ENCODE peak calls at places on chromosomes 1 and 21, in five cellular contexts. One of them, this sample, is unnamed.

GRCh38 chr21:42678118-42678430 is 24.7 kb downstream of the PDE9A start:
- DNase-seq in GM23338: no peak
- DNase-seq in hepatocyte: no peak
- DNase-seq in Karpas-422: no peak
- DNase-seq in neuronal stem cell: no peak
- DNase-seq in this sample: no peak

GRCh38 chr1:55981015-55981635 is 598.2 kb downstream of the PLPP3 start:
- DNase-seq in GM23338: no peak
- DNase-seq in hepatocyte: no peak
- DNase-seq in Karpas-422: no peak
- DNase-seq in neuronal stem cell: no peak
- DNase-seq in this sample: no peak

GRCh38 chr1:230381564-230381963 is 44.6 kb downstream of the PGBD5 start:
- DNase-seq in GM23338: no peak
- DNase-seq in hepatocyte: no peak
- DNase-seq in Karpas-422: no peak
- DNase-seq in neuronal stem cell: no peak
- DNase-seq in this sample: no peak

GRCh38 chr21:41827951-41828883 is 50.9 kb downstream of the PRDM15 start:
- DNase-seq in GM23338: no peak
- DNase-seq in hepatocyte: no peak
- DNase-seq in Karpas-422: no peak
- DNase-seq in neuronal stem cell: no peak
- DNase-seq in this sample: no peak

GRCh38 chr1:3022976-3023375 is 1.7 kb downstream of the ACTRT2 start:
- DNase-seq in GM23338: no peak
- DNase-seq in hepatocyte: no peak
- DNase-seq in Karpas-422: no peak
- DNase-seq in neuronal stem cell: no peak
- DNase-seq in this sample: no peak

GRCh38 chr1:91282695-91283420 is 121.8 kb downstream of the HFM1 start:
- DNase-seq in GM23338: peak; percentile 91
- DNase-seq in hepatocyte: peak; percentile 77
- DNase-seq in Karpas-422: peak; percentile 81
- DNase-seq in neuronal stem cell: peak; percentile 69
- DNase-seq in this sample: peak; percentile 65

GRCh38 chr1:212290608-212291007 is 5.4 kb downstream of the PPP2R5A start:
- DNase-seq in GM23338: no peak
- DNase-seq in hepatocyte: no peak
- DNase-seq in Karpas-422: no peak
- DNase-seq in neuronal stem cell: no peak
- DNase-seq in this sample: no peak

GRCh38 chr1:84164156-84164555 is 20.1 kb downstream of the PRKACB start:
- DNase-seq in GM23338: no peak
- DNase-seq in hepatocyte: no peak
- DNase-seq in Karpas-422: no peak
- DNase-seq in neuronal stem cell: no peak
- DNase-seq in this sample: no peak

GRCh38 chr1:32967863-32968571 is 3.4 kb upstream of the RNF19B start:
- DNase-seq in GM23338: no peak
- DNase-seq in hepatocyte: no peak
- DNase-seq in Karpas-422: no peak
- DNase-seq in neuronal stem cell: no peak
- DNase-seq in this sample: no peak

GRCh38 chr1:202501281-202501680 is 152.8 kb downstream of the PPP1R12B start:
- DNase-seq in GM23338: peak; percentile 28
- DNase-seq in hepatocyte: peak; percentile 23
- DNase-seq in Karpas-422: peak; percentile 41
- DNase-seq in neuronal stem cell: peak; percentile 8
- DNase-seq in this sample: peak; percentile 39

GRCh38 chr1:59520194-59520593 is 223.3 kb downstream of the FGGY start:
- DNase-seq in GM23338: no peak
- DNase-seq in hepatocyte: no peak
- DNase-seq in Karpas-422: no peak
- DNase-seq in neuronal stem cell: no peak
- DNase-seq in this sample: no peak

GRCh38 chr1:52032124-52032784 is 1.4 kb downstream of the KTI12 start:
- DNase-seq in GM23338: no peak
- DNase-seq in hepatocyte: no peak
- DNase-seq in Karpas-422: peak; percentile 46
- DNase-seq in neuronal stem cell: no peak
- DNase-seq in this sample: peak; percentile 37
- H2AFZ ChIP-seq in GM23338: peak overlapping the region; percentile 50
- H2AFZ ChIP-seq in hepatocyte: peak overlapping the region; percentile 88
- H2AFZ ChIP-seq in Karpas-422: no peak overlapping the region
- H2AFZ ChIP-seq in neuronal stem cell: no peak overlapping the region
- H2AFZ ChIP-seq in this sample: no peak overlapping the region

GRCh38 chr1:48967318-48967717 is 190.6 kb upstream of the BEND5 start:
- DNase-seq in GM23338: no peak
- DNase-seq in hepatocyte: no peak
- DNase-seq in Karpas-422: no peak
- DNase-seq in neuronal stem cell: no peak
- DNase-seq in this sample: no peak

DNA sequence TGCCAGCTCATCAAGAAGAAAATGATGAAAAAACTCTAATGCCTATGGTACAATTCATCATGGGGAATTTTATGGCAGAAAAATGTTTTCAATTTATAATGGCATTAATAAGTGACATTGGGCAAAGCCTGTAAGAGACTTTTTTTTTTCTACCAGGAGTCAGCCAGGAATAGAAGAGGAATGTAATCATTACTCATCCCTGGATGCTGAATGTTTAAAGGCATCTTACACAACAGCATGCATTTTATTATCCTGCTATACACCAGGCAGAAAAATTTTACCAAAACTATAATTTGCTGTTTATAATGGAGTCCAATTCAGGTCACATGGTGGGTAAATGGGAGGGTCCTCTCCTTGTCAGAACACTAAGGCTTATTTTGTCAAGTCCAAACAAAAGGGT is 189.9 kb upstream of the BEND5 start:
- DNase-seq in GM23338: no peak
- DNase-seq in hepatocyte: no peak
- DNase-seq in Karpas-422: no peak
- DNase-seq in neuronal stem cell: no peak
- DNase-seq in this sample: no peak
- H2AFZ ChIP-seq in GM23338: no peak overlapping the region
- H2AFZ ChIP-seq in hepatocyte: no peak overlapping the region
- H2AFZ ChIP-seq in Karpas-422: no peak overlapping the region
- H2AFZ ChIP-seq in neuronal stem cell: no peak overlapping the region
- H2AFZ ChIP-seq in this sample: no peak overlapping the region

GRCh38 chr1:92843429-92844352 is 11.9 kb downstream of the RPL5 start:
- DNase-seq in GM23338: no peak
- DNase-seq in hepatocyte: no peak
- DNase-seq in Karpas-422: peak; percentile 48
- DNase-seq in neuronal stem cell: no peak
- DNase-seq in this sample: no peak

GRCh38 chr1:92843046-92843423 is 11.2 kb downstream of the RPL5 start:
- DNase-seq in GM23338: no peak
- DNase-seq in hepatocyte: no peak
- DNase-seq in Karpas-422: peak; percentile 45
- DNase-seq in neuronal stem cell: no peak
- DNase-seq in this sample: no peak

GRCh38 chr1:92845908-92846307 is 14.1 kb downstream of the RPL5 start:
- DNase-seq in GM23338: no peak
- DNase-seq in hepatocyte: no peak
- DNase-seq in Karpas-422: no peak
- DNase-seq in neuronal stem cell: no peak
- DNase-seq in this sample: no peak

GRCh38 chr1:92842082-92843045 is 10.5 kb downstream of the RPL5 start:
- DNase-seq in GM23338: no peak
- DNase-seq in hepatocyte: no peak
- DNase-seq in Karpas-422: peak; percentile 46
- DNase-seq in neuronal stem cell: no peak
- DNase-seq in this sample: no peak

DNA sequence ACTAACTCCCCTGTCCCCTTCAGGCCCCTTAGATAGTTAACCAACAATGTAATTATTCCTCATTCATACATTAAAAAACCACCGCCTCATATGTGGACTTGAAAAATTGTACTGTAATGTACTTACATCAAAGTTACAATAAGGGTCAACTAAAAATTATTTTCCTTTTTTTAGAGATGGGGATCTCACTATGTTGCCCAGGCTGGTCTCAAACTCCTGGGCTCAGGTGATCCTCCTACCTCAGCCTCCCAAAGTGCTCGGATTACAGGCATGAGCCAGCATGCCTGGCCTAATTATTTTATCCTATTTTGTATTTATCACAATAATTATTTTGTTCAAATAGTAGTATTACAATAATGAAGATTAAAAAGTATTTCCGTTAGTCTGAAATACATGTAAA is 12.6 kb downstream of the RPL5 start:
- DNase-seq in GM23338: no peak
- DNase-seq in hepatocyte: no peak
- DNase-seq in Karpas-422: no peak
- DNase-seq in neuronal stem cell: no peak
- DNase-seq in this sample: no peak
- H2AFZ ChIP-seq in GM23338: no peak overlapping the region
- H2AFZ ChIP-seq in hepatocyte: no peak overlapping the region
- H2AFZ ChIP-seq in Karpas-422: no peak overlapping the region
- H2AFZ ChIP-seq in neuronal stem cell: no peak overlapping the region
- H2AFZ ChIP-seq in this sample: no peak overlapping the region

DNA sequence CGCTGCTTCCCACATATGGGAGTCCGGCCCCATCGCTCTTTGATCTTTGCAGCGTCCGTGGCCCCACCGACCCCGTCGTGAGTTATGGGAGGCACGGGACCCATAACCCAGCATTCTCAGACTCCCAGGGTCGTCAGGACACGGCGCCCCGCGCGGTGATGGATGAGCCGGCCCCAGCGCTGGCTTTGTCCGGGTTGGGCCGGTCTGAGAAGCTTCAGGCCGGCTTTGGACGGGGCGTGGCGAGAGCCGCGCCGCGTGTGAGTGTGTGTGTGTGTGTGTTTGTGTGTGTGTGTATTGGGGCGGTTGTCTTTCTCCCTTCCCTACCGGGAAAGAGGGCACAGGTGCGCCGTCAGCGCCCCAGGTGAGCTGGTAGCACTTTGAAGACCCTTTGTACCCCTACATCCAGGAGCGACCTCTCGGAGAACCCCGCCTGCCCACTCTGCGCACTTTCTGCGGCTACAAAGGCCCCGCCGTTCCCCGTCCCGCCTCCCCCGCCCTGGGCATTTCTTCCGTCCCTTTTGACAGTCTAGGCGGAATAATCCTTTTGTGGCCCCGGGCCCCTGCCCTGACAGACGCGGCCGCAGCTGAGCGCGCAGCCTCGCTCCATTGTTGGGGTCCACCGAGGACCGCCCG is 725 bp upstream of the DRAXIN start:
- DNase-seq in GM23338: peak; percentile 76
- DNase-seq in hepatocyte: peak; percentile 72
- DNase-seq in Karpas-422: no peak
- DNase-seq in neuronal stem cell: no peak
- DNase-seq in this sample: no peak
- H2AFZ ChIP-seq in GM23338: no peak overlapping the region
- H2AFZ ChIP-seq in hepatocyte: peak overlapping the region; percentile 60
- H2AFZ ChIP-seq in Karpas-422: no peak overlapping the region
- H2AFZ ChIP-seq in neuronal stem cell: peak overlapping the region; percentile 80
- H2AFZ ChIP-seq in this sample: no peak overlapping the region

DNA sequence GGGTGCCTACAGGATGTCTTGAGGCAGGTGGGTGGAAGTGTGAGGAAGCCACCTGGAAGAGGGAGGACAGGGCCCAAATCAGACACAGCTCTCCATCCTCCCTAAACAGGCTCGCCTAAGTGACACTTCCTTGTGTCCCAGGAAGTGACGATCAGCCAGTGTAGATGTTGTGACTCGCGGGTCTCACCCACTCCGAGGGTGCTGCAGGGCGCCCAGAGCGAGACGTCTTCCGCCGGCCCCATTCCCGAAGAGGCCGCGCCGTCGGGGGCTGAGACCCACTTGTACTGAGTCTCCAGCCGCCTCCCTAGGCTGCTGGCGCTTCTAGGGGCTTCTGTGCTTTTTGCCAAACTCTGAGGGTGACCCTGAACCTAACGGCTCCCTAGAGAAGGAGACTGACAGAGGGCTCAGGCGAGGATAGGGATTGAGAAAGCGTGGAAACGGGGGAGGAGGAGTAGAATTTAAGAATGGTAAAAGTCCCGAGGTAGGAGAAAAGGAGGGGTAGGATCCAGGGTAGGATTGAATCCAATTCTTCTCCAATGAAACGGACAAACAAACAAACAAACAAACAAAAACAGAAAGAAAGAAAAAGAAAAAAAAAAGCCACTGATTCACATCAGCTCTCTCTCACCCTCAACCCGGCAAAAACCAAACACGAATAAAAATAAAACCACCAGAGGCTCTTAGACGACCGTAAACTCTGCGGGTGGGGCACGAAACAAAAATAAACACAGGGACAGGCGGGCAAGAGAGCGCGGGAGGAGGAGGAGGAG is 472 bp upstream of the MARK1 start:
- DNase-seq in GM23338: peak; percentile 46
- DNase-seq in hepatocyte: peak; percentile 28
- DNase-seq in Karpas-422: no peak
- DNase-seq in neuronal stem cell: peak; percentile 18
- DNase-seq in this sample: no peak
- H2AFZ ChIP-seq in GM23338: peak overlapping the region; percentile 91
- H2AFZ ChIP-seq in hepatocyte: peak overlapping the region; percentile 93
- H2AFZ ChIP-seq in Karpas-422: peak overlapping the region; percentile 3
- H2AFZ ChIP-seq in neuronal stem cell: peak overlapping the region; percentile 97
- H2AFZ ChIP-seq in this sample: peak overlapping the region; percentile 87

GRCh38 chr1:8373547-8374270 is 55.8 kb downstream of the SLC45A1 start:
- DNase-seq in GM23338: peak; percentile 40
- DNase-seq in hepatocyte: peak; percentile 70
- DNase-seq in Karpas-422: no peak
- DNase-seq in neuronal stem cell: peak; percentile 42
- DNase-seq in this sample: no peak
- H2AFZ ChIP-seq in GM23338: no peak overlapping the region
- H2AFZ ChIP-seq in hepatocyte: no peak overlapping the region
- H2AFZ ChIP-seq in Karpas-422: no peak overlapping the region
- H2AFZ ChIP-seq in neuronal stem cell: no peak overlapping the region
- H2AFZ ChIP-seq in this sample: no peak overlapping the region

This sample was measured in MM.1S.